ENCODE peak calls at places on chromosomes 1 and 21, in four cellular contexts. X is NCI-H1694; S is stimulated activated CD8-positive, alpha-beta memory T cell treated with anti-CD3 and anti-CD28 coated beads, Interleukin-2, amount 100 ng/mL, for 1 hour; L is DMS153. M is an unnamed sample.

GRCh38 chr21:35045539-35046222 is 3.4 kb downstream of the RUNX1 start:
- DNase-seq in X (no peak), S (peak; percentile 30), L (no peak), M (no peak)

GRCh38 chr1:121586369-121587229 is 401.8 kb downstream of the SRGAP2C start:
- DNase-seq in X (no peak), S (no peak), L (no peak), M (peak; percentile 3)

GRCh38 chr1:182685186-182685585 is 799 bp upstream of the RGS8 start:
- DNase-seq in X (no peak), S (no peak), L (peak; percentile 59), M (no peak)

GRCh38 chr1:161905269-161905884 is 118.3 kb downstream of the OLFML2B start:
- DNase-seq in X (peak; percentile 22), S (no peak), L (no peak), M (peak; percentile 10)

GRCh38 chr1:206797534-206798383 is 25.5 kb upstream of the IL10 start:
- DNase-seq in X (peak; percentile 5), S (no peak), L (no peak), M (peak; percentile 39)

GRCh38 chr1:153357076-153357852 is 390 bp upstream of the S100A9 start:
- DNase-seq in X (no peak), S (no peak), L (no peak), M (no peak)

GRCh38 chr1:109080441-109081082 is 4.8 kb upstream of the TAF13 start:
- DNase-seq in X (no peak), S (no peak), L (no peak), M (no peak)

GRCh38 chr1:115656461-115657077 is 14.8 kb downstream of the VANGL1 start:
- DNase-seq in X (no peak), S (no peak), L (no peak), M (no peak)